ENCODE peak calls at places on chromosomes 3 and 15, in ten cellular contexts. One of them, this sample, is unnamed.
A peak's percentile ranks its signal among the peaks of the same experiment; 100 is the strongest.

GRCh38 chr15:69951511-69952209 is 146.1 kb downstream of the TLE3 start:
- DNase-seq in activated T-cell treated with anti-CD3 and anti-CD28 coated beads for 4 hours: no peak
- DNase-seq in osteoblast: no peak
- DNase-seq in prostate gland: peak; percentile 43
- DNase-seq in effector memory CD8-positive, alpha-beta T cell: no peak
- DNase-seq in heart left ventricle: no peak
- DNase-seq in cardiac fibroblast: peak; percentile 13
- DNase-seq in astrocyte of the spinal cord: no peak
- DNase-seq in AG09319: no peak
- DNase-seq in AG08396: no peak
- DNase-seq in this sample: no peak

GRCh38 chr3:193040836-193041672 is 123.4 kb upstream of the MB21D2 start:
- DNase-seq in activated T-cell treated with anti-CD3 and anti-CD28 coated beads for 4 hours: no peak
- DNase-seq in osteoblast: no peak
- DNase-seq in prostate gland: peak; percentile 13
- DNase-seq in effector memory CD8-positive, alpha-beta T cell: no peak
- DNase-seq in heart left ventricle: no peak
- DNase-seq in cardiac fibroblast: peak; percentile 71
- DNase-seq in astrocyte of the spinal cord: peak; percentile 66
- DNase-seq in AG09319: peak; percentile 24
- DNase-seq in AG08396: peak; percentile 25
- DNase-seq in this sample: no peak

GRCh38 chr3:23396746-23397145 is 193.6 kb downstream of the UBE2E2 start:
- DNase-seq in activated T-cell treated with anti-CD3 and anti-CD28 coated beads for 4 hours: no peak
- DNase-seq in osteoblast: no peak
- DNase-seq in prostate gland: no peak
- DNase-seq in effector memory CD8-positive, alpha-beta T cell: no peak
- DNase-seq in heart left ventricle: no peak
- DNase-seq in cardiac fibroblast: peak; percentile 13
- DNase-seq in astrocyte of the spinal cord: no peak
- DNase-seq in AG09319: no peak
- DNase-seq in AG08396: no peak
- DNase-seq in this sample: no peak

GRCh38 chr15:68501616-68502015 is 69.7 kb upstream of the ITGA11 start:
- DNase-seq in activated T-cell treated with anti-CD3 and anti-CD28 coated beads for 4 hours: no peak
- DNase-seq in osteoblast: peak; percentile 19
- DNase-seq in prostate gland: no peak
- DNase-seq in effector memory CD8-positive, alpha-beta T cell: no peak
- DNase-seq in heart left ventricle: no peak
- DNase-seq in cardiac fibroblast: no peak
- DNase-seq in astrocyte of the spinal cord: no peak
- DNase-seq in AG09319: no peak
- DNase-seq in AG08396: no peak
- DNase-seq in this sample: no peak

GRCh38 chr3:14413381-14414071 is 11.1 kb downstream of the SLC6A6 start:
- DNase-seq in activated T-cell treated with anti-CD3 and anti-CD28 coated beads for 4 hours: no peak
- DNase-seq in osteoblast: peak; percentile 76
- DNase-seq in prostate gland: no peak
- DNase-seq in effector memory CD8-positive, alpha-beta T cell: no peak
- DNase-seq in heart left ventricle: no peak
- DNase-seq in cardiac fibroblast: peak; percentile 52
- DNase-seq in astrocyte of the spinal cord: peak; percentile 45
- DNase-seq in AG09319: no peak
- DNase-seq in AG08396: no peak
- DNase-seq in this sample: no peak

GRCh38 chr3:47865192-47865591 is 62.3 kb downstream of the DHX30 start:
- DNase-seq in activated T-cell treated with anti-CD3 and anti-CD28 coated beads for 4 hours: no peak
- DNase-seq in osteoblast: peak; percentile 77
- DNase-seq in prostate gland: no peak
- DNase-seq in effector memory CD8-positive, alpha-beta T cell: no peak
- DNase-seq in heart left ventricle: no peak
- DNase-seq in cardiac fibroblast: peak; percentile 28
- DNase-seq in astrocyte of the spinal cord: no peak
- DNase-seq in AG09319: no peak
- DNase-seq in AG08396: no peak
- DNase-seq in this sample: no peak

GRCh38 chr3:104436536-104436935 is 930.2 kb upstream of the ALCAM start:
- DNase-seq in activated T-cell treated with anti-CD3 and anti-CD28 coated beads for 4 hours: no peak
- DNase-seq in osteoblast: no peak
- DNase-seq in prostate gland: no peak
- DNase-seq in effector memory CD8-positive, alpha-beta T cell: no peak
- DNase-seq in heart left ventricle: no peak
- DNase-seq in cardiac fibroblast: no peak
- DNase-seq in astrocyte of the spinal cord: peak; percentile 39
- DNase-seq in AG09319: no peak
- DNase-seq in AG08396: no peak
- DNase-seq in this sample: no peak

GRCh38 chr3:39260957-39261356 is 18.9 kb downstream of the CX3CR1 start:
- DNase-seq in activated T-cell treated with anti-CD3 and anti-CD28 coated beads for 4 hours: no peak
- DNase-seq in osteoblast: peak; percentile 89
- DNase-seq in prostate gland: peak; percentile 37
- DNase-seq in effector memory CD8-positive, alpha-beta T cell: no peak
- DNase-seq in heart left ventricle: peak; percentile 90
- DNase-seq in cardiac fibroblast: peak; percentile 96
- DNase-seq in astrocyte of the spinal cord: peak; percentile 79
- DNase-seq in AG09319: peak; percentile 79
- DNase-seq in AG08396: peak; percentile 87
- DNase-seq in this sample: peak; percentile 79

GRCh38 chr3:182710557-182711157 is 82.6 kb upstream of the ATP11B start:
- DNase-seq in activated T-cell treated with anti-CD3 and anti-CD28 coated beads for 4 hours: no peak
- DNase-seq in osteoblast: no peak
- DNase-seq in prostate gland: no peak
- DNase-seq in effector memory CD8-positive, alpha-beta T cell: no peak
- DNase-seq in heart left ventricle: no peak
- DNase-seq in cardiac fibroblast: peak; percentile 45
- DNase-seq in astrocyte of the spinal cord: peak; percentile 23
- DNase-seq in AG09319: no peak
- DNase-seq in AG08396: peak; percentile 37
- DNase-seq in this sample: no peak

GRCh38 chr3:73609655-73610054 is 15.1 kb downstream of the PDZRN3 start:
- DNase-seq in activated T-cell treated with anti-CD3 and anti-CD28 coated beads for 4 hours: no peak
- DNase-seq in osteoblast: no peak
- DNase-seq in prostate gland: no peak
- DNase-seq in effector memory CD8-positive, alpha-beta T cell: no peak
- DNase-seq in heart left ventricle: no peak
- DNase-seq in cardiac fibroblast: no peak
- DNase-seq in astrocyte of the spinal cord: no peak
- DNase-seq in AG09319: no peak
- DNase-seq in AG08396: no peak
- DNase-seq in this sample: no peak

GRCh38 chr15:52180196-52180835 is 10.9 kb downstream of the GNB5 start:
- DNase-seq in activated T-cell treated with anti-CD3 and anti-CD28 coated beads for 4 hours: no peak
- DNase-seq in osteoblast: peak; percentile 76
- DNase-seq in prostate gland: peak; percentile 13
- DNase-seq in effector memory CD8-positive, alpha-beta T cell: peak; percentile 43
- DNase-seq in heart left ventricle: no peak
- DNase-seq in cardiac fibroblast: no peak
- DNase-seq in astrocyte of the spinal cord: no peak
- DNase-seq in AG09319: no peak
- DNase-seq in AG08396: no peak
- DNase-seq in this sample: no peak

GRCh38 chr3:149449100-149449654 is 25.3 kb upstream of the TM4SF4 start:
- DNase-seq in activated T-cell treated with anti-CD3 and anti-CD28 coated beads for 4 hours: no peak
- DNase-seq in osteoblast: peak; percentile 35
- DNase-seq in prostate gland: no peak
- DNase-seq in effector memory CD8-positive, alpha-beta T cell: no peak
- DNase-seq in heart left ventricle: no peak
- DNase-seq in cardiac fibroblast: no peak
- DNase-seq in astrocyte of the spinal cord: no peak
- DNase-seq in AG09319: no peak
- DNase-seq in AG08396: no peak
- DNase-seq in this sample: no peak

GRCh38 chr3:38480930-38481329 is 15.2 kb upstream of the EXOG start:
- DNase-seq in activated T-cell treated with anti-CD3 and anti-CD28 coated beads for 4 hours: no peak
- DNase-seq in osteoblast: no peak
- DNase-seq in prostate gland: no peak
- DNase-seq in effector memory CD8-positive, alpha-beta T cell: no peak
- DNase-seq in heart left ventricle: no peak
- DNase-seq in cardiac fibroblast: no peak
- DNase-seq in astrocyte of the spinal cord: no peak
- DNase-seq in AG09319: no peak
- DNase-seq in AG08396: no peak
- DNase-seq in this sample: no peak

GRCh38 chr3:117495620-117496019 is 786.0 kb downstream of the TUSC7 start:
- DNase-seq in activated T-cell treated with anti-CD3 and anti-CD28 coated beads for 4 hours: no peak
- DNase-seq in osteoblast: no peak
- DNase-seq in prostate gland: no peak
- DNase-seq in effector memory CD8-positive, alpha-beta T cell: no peak
- DNase-seq in heart left ventricle: no peak
- DNase-seq in cardiac fibroblast: no peak
- DNase-seq in astrocyte of the spinal cord: no peak
- DNase-seq in AG09319: no peak
- DNase-seq in AG08396: no peak
- DNase-seq in this sample: no peak

GRCh38 chr3:27722957-27723802 is 1.1 kb upstream of the EOMES start:
- DNase-seq in activated T-cell treated with anti-CD3 and anti-CD28 coated beads for 4 hours: no peak
- DNase-seq in osteoblast: peak; percentile 81
- DNase-seq in prostate gland: no peak
- DNase-seq in effector memory CD8-positive, alpha-beta T cell: no peak
- DNase-seq in heart left ventricle: no peak
- DNase-seq in cardiac fibroblast: peak; percentile 35
- DNase-seq in astrocyte of the spinal cord: no peak
- DNase-seq in AG09319: no peak
- DNase-seq in AG08396: no peak
- DNase-seq in this sample: no peak

GRCh38 chr3:38528457-38528856 is 32.3 kb downstream of the EXOG start:
- DNase-seq in activated T-cell treated with anti-CD3 and anti-CD28 coated beads for 4 hours: no peak
- DNase-seq in osteoblast: peak; percentile 25
- DNase-seq in prostate gland: no peak
- DNase-seq in effector memory CD8-positive, alpha-beta T cell: no peak
- DNase-seq in heart left ventricle: peak; percentile 63
- DNase-seq in cardiac fibroblast: no peak
- DNase-seq in astrocyte of the spinal cord: no peak
- DNase-seq in AG09319: no peak
- DNase-seq in AG08396: no peak
- DNase-seq in this sample: no peak

GRCh38 chr3:192155194-192155593 is 572.1 kb downstream of the FGF12 start:
- DNase-seq in activated T-cell treated with anti-CD3 and anti-CD28 coated beads for 4 hours: no peak
- DNase-seq in osteoblast: no peak
- DNase-seq in prostate gland: no peak
- DNase-seq in effector memory CD8-positive, alpha-beta T cell: no peak
- DNase-seq in heart left ventricle: no peak
- DNase-seq in cardiac fibroblast: no peak
- DNase-seq in astrocyte of the spinal cord: no peak
- DNase-seq in AG09319: no peak
- DNase-seq in AG08396: no peak
- DNase-seq in this sample: no peak

GRCh38 chr3:62128028-62128427 is 245.3 kb downstream of the FEZF2 start:
- DNase-seq in activated T-cell treated with anti-CD3 and anti-CD28 coated beads for 4 hours: no peak
- DNase-seq in osteoblast: no peak
- DNase-seq in prostate gland: no peak
- DNase-seq in effector memory CD8-positive, alpha-beta T cell: no peak
- DNase-seq in heart left ventricle: no peak
- DNase-seq in cardiac fibroblast: no peak
- DNase-seq in astrocyte of the spinal cord: no peak
- DNase-seq in AG09319: no peak
- DNase-seq in AG08396: peak; percentile 19
- DNase-seq in this sample: no peak

GRCh38 chr3:195194559-195195161 is 76.3 kb downstream of the XXYLT1 start:
- DNase-seq in activated T-cell treated with anti-CD3 and anti-CD28 coated beads for 4 hours: no peak
- DNase-seq in osteoblast: no peak
- DNase-seq in prostate gland: no peak
- DNase-seq in effector memory CD8-positive, alpha-beta T cell: no peak
- DNase-seq in heart left ventricle: no peak
- DNase-seq in cardiac fibroblast: no peak
- DNase-seq in astrocyte of the spinal cord: peak; percentile 55
- DNase-seq in AG09319: no peak
- DNase-seq in AG08396: no peak
- DNase-seq in this sample: no peak

GRCh38 chr3:73259291-73259690 is 197.8 kb downstream of the EBLN2 start:
- DNase-seq in activated T-cell treated with anti-CD3 and anti-CD28 coated beads for 4 hours: no peak
- DNase-seq in osteoblast: no peak
- DNase-seq in prostate gland: no peak
- DNase-seq in effector memory CD8-positive, alpha-beta T cell: no peak
- DNase-seq in heart left ventricle: no peak
- DNase-seq in cardiac fibroblast: no peak
- DNase-seq in astrocyte of the spinal cord: no peak
- DNase-seq in AG09319: no peak
- DNase-seq in AG08396: no peak
- DNase-seq in this sample: no peak

GRCh38 chr3:46922871-46923558 is 45.5 kb downstream of the PTH1R start:
- DNase-seq in activated T-cell treated with anti-CD3 and anti-CD28 coated beads for 4 hours: no peak
- DNase-seq in osteoblast: peak; percentile 19
- DNase-seq in prostate gland: no peak
- DNase-seq in effector memory CD8-positive, alpha-beta T cell: no peak
- DNase-seq in heart left ventricle: no peak
- DNase-seq in cardiac fibroblast: no peak
- DNase-seq in astrocyte of the spinal cord: no peak
- DNase-seq in AG09319: no peak
- DNase-seq in AG08396: no peak
- DNase-seq in this sample: no peak

GRCh38 chr3:107969994-107970896 is 120.6 kb downstream of the CD47 start:
- DNase-seq in activated T-cell treated with anti-CD3 and anti-CD28 coated beads for 4 hours: no peak
- DNase-seq in osteoblast: no peak
- DNase-seq in prostate gland: peak; percentile 36
- DNase-seq in effector memory CD8-positive, alpha-beta T cell: no peak
- DNase-seq in heart left ventricle: no peak
- DNase-seq in cardiac fibroblast: peak; percentile 94
- DNase-seq in astrocyte of the spinal cord: peak; percentile 65
- DNase-seq in AG09319: no peak
- DNase-seq in AG08396: no peak
- DNase-seq in this sample: peak; percentile 26

GRCh38 chr3:127041933-127042332 is 59.0 kb downstream of the PLXNA1 start:
- DNase-seq in activated T-cell treated with anti-CD3 and anti-CD28 coated beads for 4 hours: no peak
- DNase-seq in osteoblast: peak; percentile 75
- DNase-seq in prostate gland: no peak
- DNase-seq in effector memory CD8-positive, alpha-beta T cell: no peak
- DNase-seq in heart left ventricle: no peak
- DNase-seq in cardiac fibroblast: no peak
- DNase-seq in astrocyte of the spinal cord: no peak
- DNase-seq in AG09319: no peak
- DNase-seq in AG08396: no peak
- DNase-seq in this sample: no peak

GRCh38 chr3:189108032-189108431 is 63.7 kb upstream of the TPRG1 start:
- DNase-seq in activated T-cell treated with anti-CD3 and anti-CD28 coated beads for 4 hours: no peak
- DNase-seq in osteoblast: no peak
- DNase-seq in prostate gland: no peak
- DNase-seq in effector memory CD8-positive, alpha-beta T cell: no peak
- DNase-seq in heart left ventricle: no peak
- DNase-seq in cardiac fibroblast: no peak
- DNase-seq in astrocyte of the spinal cord: no peak
- DNase-seq in AG09319: no peak
- DNase-seq in AG08396: no peak
- DNase-seq in this sample: no peak

GRCh38 chr3:112002458-112002971 is 3.8 kb downstream of the TAGLN3 start:
- DNase-seq in activated T-cell treated with anti-CD3 and anti-CD28 coated beads for 4 hours: peak; percentile 63
- DNase-seq in osteoblast: peak; percentile 58
- DNase-seq in prostate gland: no peak
- DNase-seq in effector memory CD8-positive, alpha-beta T cell: no peak
- DNase-seq in heart left ventricle: no peak
- DNase-seq in cardiac fibroblast: peak; percentile 59
- DNase-seq in astrocyte of the spinal cord: no peak
- DNase-seq in AG09319: no peak
- DNase-seq in AG08396: no peak
- DNase-seq in this sample: no peak

GRCh38 chr3:155448531-155448930 is 155.0 kb upstream of the STRIT1 start:
- DNase-seq in activated T-cell treated with anti-CD3 and anti-CD28 coated beads for 4 hours: no peak
- DNase-seq in osteoblast: no peak
- DNase-seq in prostate gland: no peak
- DNase-seq in effector memory CD8-positive, alpha-beta T cell: no peak
- DNase-seq in heart left ventricle: no peak
- DNase-seq in cardiac fibroblast: no peak
- DNase-seq in astrocyte of the spinal cord: no peak
- DNase-seq in AG09319: no peak
- DNase-seq in AG08396: no peak
- DNase-seq in this sample: no peak